ENCODE peak calls at places on chromosome 21, in ten cellular contexts. C, Z, F, T, J, G, R, E, N and M are unnamed samples.

GRCh38 chr21:16117851-16118592 is 388.2 kb downstream of the USP25 start:
- DNase-seq in E (no peak), F (no peak), J (no peak), C (no peak), T (no peak), G (no peak), R (no peak), N (no peak), Z (peak), M (no peak)

GRCh38 chr21:31429500-31429899 is 85.4 kb upstream of the TIAM1 start:
- DNase-seq in F (no peak), Z (no peak), R (no peak), J (no peak), N (no peak), G (no peak), E (no peak), C (no peak), T (no peak), M (no peak)

GRCh38 chr21:15495965-15496364 is 233.8 kb upstream of the USP25 start:
- DNase-seq in C (no peak), R (peak), T (no peak), N (no peak), J (no peak), G (no peak), F (no peak), Z (no peak), E (no peak), M (no peak)

GRCh38 chr21:17925900-17926299 is 106.7 kb upstream of the C21orf91 start:
- DNase-seq in E (no peak), G (peak), T (no peak), J (no peak), R (no peak), Z (no peak), N (no peak), C (no peak), F (peak), M (no peak)

GRCh38 chr21:42039470-42039901 is 29.3 kb upstream of the ZBTB21 start:
- DNase-seq in G (no peak), T (no peak), Z (no peak), E (no peak), F (no peak), J (no peak), C (no peak), N (no peak), R (peak), M (peak)

GRCh38 chr21:44434568-44434925 is 20.8 kb upstream of the LRRC3 start:
- DNase-seq in J (peak), E (no peak), F (no peak), N (peak), C (no peak), T (no peak), G (no peak), Z (no peak), R (no peak), M (peak)

GRCh38 chr21:14697769-14698168 is 151.7 kb upstream of the SAMSN1 start:
- DNase-seq in T (no peak), N (no peak), F (no peak), G (no peak), Z (no peak), R (no peak), E (no peak), C (no peak), J (no peak), M (no peak)

GRCh38 chr21:44579056-44579832 is 1.2 kb downstream of the KRTAP10-5 start:
- DNase-seq in F (no peak), E (no peak), J (peak), Z (no peak), C (no peak), R (no peak), G (no peak), N (no peak), T (no peak), M (no peak)

GRCh38 chr21:14862794-14863720 is 201.7 kb downstream of the NRIP1 start:
- DNase-seq in T (no peak), R (no peak), N (no peak), J (no peak), C (peak), E (no peak), G (peak), Z (no peak), F (peak), M (no peak)

GRCh38 chr21:25639922-25640670 is 1.0 kb downstream of the JAM2 start:
- DNase-seq in R (no peak), G (peak), J (peak), Z (no peak), T (peak), C (no peak), E (peak), N (no peak), F (peak), M (no peak)

GRCh38 chr21:44458971-44459711 is 3.8 kb downstream of the LRRC3 start:
- DNase-seq in G (no peak), N (no peak), C (no peak), Z (no peak), J (no peak), E (no peak), R (no peak), F (no peak), T (peak), M (peak)

DNA sequence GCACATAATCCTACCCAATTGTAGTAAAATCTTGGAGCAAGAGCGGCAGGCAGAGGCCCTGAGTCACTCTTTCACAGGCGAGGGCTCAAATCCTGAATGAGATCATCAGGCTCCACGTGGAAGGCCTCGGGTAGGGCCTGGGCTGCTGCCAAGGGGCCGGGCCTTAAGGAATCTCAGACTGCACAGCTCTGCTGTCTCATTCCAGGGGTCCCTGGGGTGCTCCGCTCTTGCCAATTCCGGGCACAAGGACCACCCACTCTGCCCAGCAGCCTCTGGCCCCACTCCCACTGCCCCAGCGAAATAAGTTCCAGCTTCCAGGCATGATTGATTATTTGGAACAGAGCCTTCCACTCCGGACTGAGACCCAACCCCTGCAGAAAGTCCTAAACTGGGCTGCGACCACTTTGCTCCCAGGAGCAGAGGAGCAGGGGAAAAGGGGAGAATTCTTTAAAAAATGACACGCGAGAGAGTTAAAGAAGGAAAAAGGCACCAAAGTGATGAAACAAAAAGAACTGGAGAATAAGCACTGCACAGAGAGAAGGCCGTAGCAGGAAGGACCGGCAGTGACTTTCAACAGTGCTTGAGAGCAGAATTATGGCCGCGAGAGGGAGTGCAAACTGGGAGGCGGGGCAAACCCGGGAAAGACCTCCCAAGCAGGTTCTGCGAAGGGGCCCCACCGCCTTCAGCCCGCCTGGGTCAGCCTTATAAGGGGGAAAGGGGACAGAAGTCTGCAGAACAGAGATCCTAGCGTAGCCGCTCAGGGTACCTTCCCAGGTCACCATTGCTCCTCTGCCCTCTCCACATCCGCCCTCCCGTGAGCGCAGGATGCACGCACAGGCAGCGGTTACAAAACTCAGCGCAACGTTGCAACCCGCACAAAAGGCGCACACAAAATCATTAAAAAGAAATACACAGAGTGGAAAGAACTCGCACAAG is 2.0 kb downstream of the ADAMTS1 start:
- DNase-seq in E (peak), F (peak), R (peak), C (peak), Z (peak), T (peak), G (peak), N (no peak), J (peak), M (peak)
- TF ChIP-seq CTCF in E (peak), F (peak), R (peak), C (no peak), Z (no peak), T (no peak), G (peak), N (no peak), J (peak), M (peak)

DNA sequence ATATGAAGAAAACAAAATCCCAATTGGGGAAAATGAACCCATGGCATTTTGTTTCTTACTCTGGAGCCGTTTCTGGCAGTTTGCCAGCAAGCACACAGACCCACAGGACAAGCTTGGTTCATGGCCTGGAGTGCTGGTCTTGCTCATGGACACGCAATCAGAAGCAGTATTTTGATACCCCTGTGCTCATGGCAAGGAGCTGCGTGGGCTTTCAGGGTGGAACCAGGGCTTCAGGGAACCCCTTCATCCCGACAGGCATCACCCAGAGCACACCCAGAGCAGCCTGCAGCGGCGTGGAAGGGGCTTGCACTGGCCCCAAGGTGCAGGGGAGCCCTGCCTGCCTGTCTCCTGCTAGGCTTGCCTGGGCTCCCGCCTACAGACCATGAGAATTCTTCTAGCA is 45.4 kb upstream of the PCBP3 start:
- DNase-seq in T (no peak), J (no peak), R (no peak), N (peak), F (peak), C (no peak), Z (no peak), G (no peak), E (no peak), M (peak)
- TF ChIP-seq CTCF in T (no peak), J (no peak), R (no peak), N (no peak), F (no peak), C (no peak), Z (no peak), G (no peak), E (no peak), M (no peak)

GRCh38 chr21:34635307-34635706 is 20.4 kb upstream of the RCAN1 start:
- DNase-seq in F (no peak), T (no peak), E (no peak), N (no peak), R (no peak), C (peak), Z (peak), J (no peak), G (peak), M (no peak)
- TF ChIP-seq CTCF in F (peak), T (no peak), E (peak), N (peak), R (peak), C (peak), Z (peak), J (no peak), G (no peak), M (peak)

GRCh38 chr21:39137248-39138186 is 45.7 kb downstream of the PSMG1 start:
- DNase-seq in E (no peak), C (no peak), N (no peak), G (no peak), Z (peak), F (peak), R (no peak), T (no peak), J (no peak), M (no peak)
- TF ChIP-seq CTCF in E (no peak), C (no peak), N (no peak), G (no peak), Z (no peak), F (peak), R (peak), T (no peak), J (no peak), M (no peak)

DNA sequence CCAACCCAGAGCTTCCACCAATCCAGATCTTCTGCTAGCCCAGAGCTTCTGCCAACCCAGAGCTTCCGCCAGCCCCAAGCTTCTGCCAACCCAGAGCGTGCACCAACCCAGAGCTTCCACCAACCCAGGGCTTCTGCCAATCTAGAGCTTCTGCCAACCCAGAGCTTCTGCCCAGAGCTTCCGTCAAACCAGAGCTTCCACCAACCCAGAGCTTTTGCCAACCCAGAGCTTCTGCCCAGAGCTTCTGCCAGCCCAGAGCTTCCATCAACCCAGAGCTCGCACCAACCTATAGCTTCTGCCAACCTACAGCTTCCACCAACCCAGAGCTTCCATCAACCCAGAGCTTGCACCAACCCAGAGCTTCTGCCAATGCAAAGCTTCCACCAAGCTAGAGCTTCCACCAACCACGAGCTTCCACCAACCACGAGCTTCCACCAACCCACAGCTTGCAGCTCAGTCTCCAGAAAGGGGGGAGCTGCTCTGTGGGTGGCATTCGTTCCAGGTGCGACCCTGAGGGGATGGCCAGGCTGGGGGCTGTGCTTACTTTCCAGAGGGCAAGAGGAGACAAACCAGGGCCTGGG is 23.8 kb downstream of the CRYAA start:
- DNase-seq in F (no peak), J (peak), G (no peak), E (no peak), Z (no peak), T (peak), C (no peak), N (peak), R (no peak), M (no peak)
- TF ChIP-seq CTCF in F (no peak), J (no peak), G (no peak), E (no peak), Z (no peak), T (no peak), C (no peak), N (no peak), R (no peak), M (no peak)

GRCh38 chr21:33588485-33589335 is at the start of gene DONSON:
- DNase-seq in Z (peak), C (peak), G (peak), N (peak), E (peak), J (peak), T (peak), F (peak), R (peak), M (peak)
- TF ChIP-seq CTCF in Z (no peak), C (no peak), G (no peak), N (no peak), E (peak), J (no peak), T (no peak), F (no peak), R (peak), M (peak)

DNA sequence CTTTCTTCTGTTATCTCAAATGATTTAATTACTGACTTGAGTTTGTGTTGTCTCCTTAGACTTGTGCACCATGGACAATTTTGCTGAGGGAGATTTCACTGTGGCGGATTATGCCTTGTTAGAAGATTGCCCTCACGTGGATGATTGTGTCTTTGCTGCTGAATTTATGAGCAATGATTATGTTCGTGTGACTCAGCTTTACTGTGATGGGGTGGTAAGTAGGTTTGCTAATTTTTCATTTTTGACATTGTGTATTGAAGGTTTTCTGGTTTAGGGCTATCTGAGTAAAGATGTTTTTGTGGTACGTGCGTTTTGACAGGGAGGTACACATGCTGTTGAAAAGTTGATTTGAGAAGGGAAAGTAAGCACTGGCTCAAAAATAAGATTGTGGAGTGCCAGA is 14.1 kb downstream of the TTC3 start:
- DNase-seq in J (no peak), R (no peak), F (peak), G (no peak), Z (peak), C (no peak), E (no peak), N (no peak), T (no peak), M (no peak)
- TF ChIP-seq CTCF in J (no peak), R (peak), F (peak), G (no peak), Z (peak), C (peak), E (peak), N (peak), T (no peak), M (peak)

GRCh38 chr21:34544032-34544496 is 32.1 kb upstream of the KCNE1 start:
- DNase-seq in T (no peak), R (no peak), E (peak), Z (peak), J (no peak), N (peak), C (peak), G (peak), F (peak), M (no peak)

GRCh38 chr21:34543017-34543416 is 31.0 kb upstream of the KCNE1 start:
- DNase-seq in G (no peak), N (no peak), C (no peak), R (no peak), E (no peak), F (no peak), Z (no peak), J (no peak), T (no peak), M (no peak)

GRCh38 chr21:34546556-34546955 is 34.5 kb upstream of the KCNE1 start:
- DNase-seq in G (no peak), T (no peak), C (no peak), Z (no peak), R (no peak), E (no peak), J (no peak), F (no peak), N (no peak), M (no peak)

GRCh38 chr21:34548782-34549376 is 36.9 kb upstream of the KCNE1 start:
- DNase-seq in J (no peak), R (no peak), E (no peak), T (no peak), Z (no peak), F (no peak), G (no peak), C (no peak), N (no peak), M (no peak)

DNA sequence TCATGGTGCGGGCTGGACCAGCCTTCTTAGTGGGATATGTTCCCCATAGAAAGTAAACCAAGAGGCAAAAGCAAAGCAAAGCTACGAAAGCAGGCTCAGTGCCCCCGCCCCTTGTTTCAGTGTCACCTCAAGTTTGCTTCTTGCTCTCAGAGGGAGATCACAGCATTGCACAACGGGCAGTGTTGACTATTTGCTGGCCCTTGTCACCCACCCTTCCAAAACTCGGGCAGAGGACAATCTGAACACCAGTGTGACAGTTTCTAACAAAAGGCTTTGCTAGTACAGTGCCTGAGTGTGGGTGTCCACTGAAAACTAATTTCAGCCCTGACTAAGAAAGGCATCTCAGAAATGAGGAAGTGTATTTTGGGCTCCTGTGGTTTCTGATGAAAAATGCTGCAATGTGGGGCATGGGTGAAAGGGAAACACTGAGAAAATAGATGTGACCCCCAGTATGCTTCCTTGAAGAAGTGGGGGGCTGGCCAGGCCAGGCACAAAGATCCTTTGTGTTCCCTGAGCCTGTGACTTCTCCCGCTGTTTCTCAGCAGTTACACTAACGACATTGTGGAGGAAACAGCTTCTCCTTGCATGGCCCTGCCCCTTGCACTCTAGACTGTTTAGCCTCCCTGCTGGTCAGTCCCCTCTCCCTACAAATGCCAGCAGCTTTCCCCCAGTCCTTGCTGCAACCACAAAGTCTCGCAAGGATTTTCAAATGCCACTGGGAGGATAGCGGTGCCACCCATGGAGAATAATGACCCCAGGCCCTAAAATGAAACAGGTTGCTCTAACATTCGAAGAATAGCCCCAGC is 33.3 kb upstream of the KCNE1 start:
- DNase-seq in J (no peak), Z (peak), G (no peak), T (peak), N (peak), F (peak), R (no peak), C (no peak), E (peak), M (no peak)
- TF ChIP-seq CTCF in J (no peak), Z (no peak), G (no peak), T (no peak), N (no peak), F (no peak), R (no peak), C (no peak), E (no peak), M (no peak)

DNA sequence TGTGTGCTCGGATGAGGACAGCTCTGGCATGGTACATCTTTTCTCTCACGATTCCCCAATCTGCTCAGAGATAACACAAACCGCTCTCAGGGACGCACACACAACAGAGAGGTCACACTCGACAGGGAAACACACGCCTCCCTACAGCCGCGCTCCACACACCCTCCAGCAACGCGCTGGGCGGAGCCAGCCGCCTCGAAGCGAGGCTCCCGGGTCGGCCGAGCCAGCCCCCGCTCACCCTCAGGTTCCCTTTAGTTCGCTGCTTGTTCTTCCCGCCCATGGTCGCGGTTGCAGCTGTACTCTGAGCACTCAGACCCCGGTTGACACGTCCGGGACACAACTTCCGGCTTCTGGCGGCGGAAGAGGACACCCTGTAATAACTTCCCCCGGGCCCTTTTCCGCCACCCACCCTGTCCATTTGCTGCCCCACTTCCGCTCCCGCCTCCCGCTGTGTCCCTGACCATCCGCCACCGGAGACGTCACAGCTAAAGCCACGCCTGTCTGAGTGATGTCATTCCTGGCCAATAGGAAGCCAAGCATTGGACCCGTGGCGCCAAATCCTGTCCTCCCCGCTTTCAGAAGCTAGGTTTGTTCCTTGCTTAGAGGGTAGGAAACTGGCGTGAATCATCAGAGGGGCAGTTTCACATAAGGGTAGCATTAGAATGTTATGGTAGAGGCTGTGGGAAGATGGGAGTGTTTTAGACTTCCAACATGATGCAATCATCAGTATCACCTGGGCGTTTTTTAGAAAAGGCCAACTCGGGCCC is at the start of gene LTN1:
- DNase-seq in N (peak), Z (peak), E (peak), G (peak), C (peak), F (peak), R (peak), T (peak), J (peak), M (peak)
- TF ChIP-seq CTCF in N (no peak), Z (no peak), E (no peak), G (no peak), C (no peak), F (no peak), R (no peak), T (no peak), J (no peak), M (no peak)